ENCODE peak calls at places on chromosome 3, in seven cellular contexts. Q is GM12864, K is fibroblast of mammary gland, O is upper lobe of right lung, B is tibial nerve, W is dorsolateral prefrontal cortex, D is GM23248. P is an unnamed sample.

GRCh38 chr3:12766541-12766940 is 7.5 kb upstream of the TMEM40 start:
- DNase-seq in Q (no peak), K (no peak), O (no peak), B (no peak), W (no peak), D (no peak), P (no peak)

GRCh38 chr3:71035314-71035713 is 548.2 kb downstream of the FOXP1 start:
- DNase-seq in Q (no peak), K (peak), O (no peak), B (no peak), W (no peak), D (peak), P (peak)

GRCh38 chr3:129599607-129600006 is 6.9 kb downstream of the PLXND1 start:
- DNase-seq in Q (no peak), K (peak), O (peak), B (no peak), W (no peak), D (peak), P (peak)

GRCh38 chr3:155496206-155496605 is 202.7 kb upstream of the STRIT1 start:
- DNase-seq in Q (no peak), K (no peak), O (no peak), B (no peak), W (no peak), D (no peak), P (no peak)

GRCh38 chr3:113783980-113784379 is 37.1 kb downstream of the ATP6V1A start:
- DNase-seq in Q (no peak), K (no peak), O (no peak), B (no peak), W (no peak), D (peak), P (no peak)

GRCh38 chr3:44045476-44046275 is 196.0 kb upstream of the TOPAZ1 start:
- DNase-seq in Q (peak), K (no peak), O (no peak), B (no peak), W (no peak), D (no peak), P (peak)

GRCh38 chr3:66490214-66490613 is 10.6 kb downstream of the LRIG1 start:
- DNase-seq in Q (no peak), K (peak), O (no peak), B (no peak), W (no peak), D (peak), P (no peak)

GRCh38 chr3:99545941-99546580 is 92.3 kb upstream of the COL8A1 start:
- DNase-seq in Q (no peak), K (peak), O (no peak), B (no peak), W (no peak), D (no peak), P (no peak)

GRCh38 chr3:13200951-13201350 is 127.7 kb upstream of the IQSEC1 start:
- DNase-seq in Q (no peak), K (no peak), O (no peak), B (no peak), W (no peak), D (no peak), P (no peak)

GRCh38 chr3:72320096-72320910 is 527.9 kb downstream of the SHQ1 start:
- DNase-seq in Q (no peak), K (no peak), O (no peak), B (no peak), W (no peak), D (no peak), P (no peak)

GRCh38 chr3:126983653-126984390 is 907 bp downstream of the PLXNA1 start:
- DNase-seq in Q (no peak), K (no peak), O (peak), B (no peak), W (no peak), D (peak), P (no peak)

GRCh38 chr3:166186003-166186402 is 348.8 kb upstream of the BCHE start:
- DNase-seq in Q (no peak), K (no peak), O (no peak), B (no peak), W (no peak), D (no peak), P (no peak)

GRCh38 chr3:194058189-194058571 is 77.8 kb upstream of the HES1 start:
- DNase-seq in Q (no peak), K (peak), O (peak), B (peak), W (no peak), D (peak), P (no peak)

GRCh38 chr3:134274571-134274970 is 23.9 kb upstream of the RYK start:
- DNase-seq in Q (no peak), K (peak), O (no peak), B (no peak), W (no peak), D (peak), P (no peak)

GRCh38 chr3:55519016-55519415 is 31.9 kb upstream of the WNT5A start:
- DNase-seq in Q (no peak), K (peak), O (no peak), B (no peak), W (no peak), D (peak), P (no peak)

GRCh38 chr3:56593455-56594158 is 36.6 kb downstream of the CCDC66 start:
- DNase-seq in Q (no peak), K (no peak), O (no peak), B (no peak), W (no peak), D (no peak), P (no peak)

GRCh38 chr3:23888617-23889228 is 28.1 kb downstream of the NKIRAS1 start:
- DNase-seq in Q (peak), K (peak), O (no peak), B (no peak), W (no peak), D (peak), P (peak)

GRCh38 chr3:129441782-129442181 is 1.8 kb downstream of the IFT122 start:
- DNase-seq in Q (no peak), K (peak), O (no peak), B (no peak), W (peak), D (peak), P (no peak)

GRCh38 chr3:160022068-160022467 is 33.4 kb downstream of the IL12A start:
- DNase-seq in Q (no peak), K (no peak), O (no peak), B (no peak), W (no peak), D (no peak), P (no peak)

GRCh38 chr3:318903-319302 is 122.3 kb downstream of the CHL1 start:
- DNase-seq in Q (no peak), K (no peak), O (no peak), B (no peak), W (no peak), D (no peak), P (no peak)

GRCh38 chr3:155241559-155241958 is 51.9 kb downstream of the STRIT1 start:
- DNase-seq in Q (no peak), K (peak), O (no peak), B (no peak), W (no peak), D (peak), P (no peak)

GRCh38 chr3:174710622-174711021 is 148.5 kb upstream of the NAALADL2 start:
- DNase-seq in Q (no peak), K (no peak), O (no peak), B (no peak), W (no peak), D (peak), P (peak)

GRCh38 chr3:66023254-66023653 is 15.5 kb downstream of the MAGI1 start:
- DNase-seq in Q (no peak), K (no peak), O (no peak), B (no peak), W (no peak), D (no peak), P (no peak)

DNA sequence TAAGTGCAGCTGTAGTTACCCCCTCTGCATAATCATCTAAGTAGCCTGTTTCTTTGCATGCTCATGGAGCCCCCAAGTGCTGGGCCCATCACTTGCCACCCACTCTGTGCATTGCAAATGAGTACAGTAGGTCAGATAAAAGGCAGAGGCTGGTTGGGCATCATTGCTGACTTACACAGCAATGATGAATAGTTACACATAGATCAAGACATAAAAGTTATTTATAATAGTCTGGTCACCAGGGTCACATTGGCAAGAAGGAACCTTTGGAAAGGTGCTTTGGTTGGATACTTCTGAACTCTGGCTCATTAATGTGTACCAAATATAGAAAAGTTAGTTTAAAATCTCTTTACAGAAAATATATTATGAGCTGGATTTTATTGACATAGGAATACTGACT is 111.6 kb downstream of the MITF start:
- DNase-seq in Q (no peak), K (no peak), O (no peak), B (no peak), W (no peak), D (no peak), P (no peak)
- H3K4me3 ChIP-seq in Q (no peak), K (no peak), O (no peak), B (no peak), W (no peak), D (no peak), P (no peak)

GRCh38 chr3:117997201-117998049 is 1037.2 kb downstream of the IGSF11 start:
- DNase-seq in Q (peak), K (peak), O (peak), B (peak), W (peak), D (peak), P (peak)
- H3K4me3 ChIP-seq in Q (no peak), K (peak), O (peak), B (peak), W (peak), D (peak), P (peak)

GRCh38 chr3:50615190-50615589 is 1.8 kb upstream of the MAPKAPK3 start:
- DNase-seq in Q (no peak), K (no peak), O (no peak), B (no peak), W (no peak), D (no peak), P (no peak)

GRCh38 chr3:50617911-50618481 is 1.0 kb downstream of the MAPKAPK3 start:
- DNase-seq in Q (no peak), K (peak), O (peak), B (no peak), W (no peak), D (peak), P (no peak)

GRCh38 chr3:50616003-50616769 is 765 bp upstream of the MAPKAPK3 start:
- DNase-seq in Q (peak), K (peak), O (peak), B (peak), W (peak), D (peak), P (peak)

GRCh38 chr3:50617096-50617791 is at the start of gene MAPKAPK3:
- DNase-seq in Q (no peak), K (no peak), O (peak), B (no peak), W (no peak), D (peak), P (no peak)

DNA sequence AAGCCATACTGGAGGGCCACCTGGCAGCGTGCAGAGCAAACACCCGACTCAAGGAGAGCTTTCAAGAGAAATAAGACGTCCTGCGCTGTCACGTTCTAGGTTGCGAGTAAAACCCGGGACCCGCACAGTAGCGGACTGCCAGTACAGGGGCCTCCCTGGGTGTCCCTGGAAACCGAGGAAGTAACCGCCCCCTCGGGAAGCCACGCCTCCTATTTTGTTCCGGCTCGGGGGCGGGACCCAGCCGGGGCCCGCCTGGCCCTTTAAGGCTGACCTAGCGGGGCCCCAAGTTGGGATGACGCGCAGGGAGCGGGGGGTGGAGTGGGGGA is 218 bp upstream of the MAPKAPK3 start:
- DNase-seq in Q (peak), K (peak), O (peak), B (peak), W (peak), D (peak), P (peak)
- H3K4me3 ChIP-seq in Q (peak), K (peak), O (peak), B (peak), W (peak), D (peak), P (peak)

GRCh38 chr3:61182648-61183047 is 68.6 kb downstream of the FHIT start:
- DNase-seq in Q (no peak), K (no peak), O (no peak), B (no peak), W (no peak), D (no peak), P (no peak)
- H3K4me3 ChIP-seq in Q (no peak), K (no peak), O (no peak), B (no peak), W (no peak), D (no peak), P (no peak)

GRCh38 chr3:14534379-14535191 is 5.6 kb downstream of the GRIP2 start:
- DNase-seq in Q (no peak), K (no peak), O (no peak), B (no peak), W (no peak), D (no peak), P (no peak)
- H3K4me3 ChIP-seq in Q (no peak), K (no peak), O (no peak), B (no peak), W (no peak), D (no peak), P (no peak)

DNA sequence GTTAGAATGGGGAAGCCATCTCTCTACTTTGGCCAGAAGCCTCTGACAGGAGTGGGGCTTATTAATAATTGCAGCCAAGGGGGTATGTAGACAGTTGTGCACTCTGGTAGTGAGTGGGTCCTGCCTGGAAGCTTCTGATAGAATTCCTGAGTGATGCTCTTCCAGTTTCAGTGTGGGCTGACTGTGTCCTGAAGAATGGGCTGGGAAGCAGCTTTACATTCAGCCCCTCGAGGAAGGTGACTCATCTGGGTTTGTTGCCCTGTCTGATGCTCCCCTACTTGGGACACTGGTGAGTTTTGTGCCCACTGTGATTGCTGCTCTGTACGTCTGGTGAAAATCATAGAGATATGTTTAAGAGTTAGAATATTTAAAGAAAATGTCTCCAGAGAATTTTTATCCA is 444.7 kb upstream of the RBMS3 start:
- DNase-seq in Q (no peak), K (peak), O (no peak), B (no peak), W (no peak), D (peak), P (no peak)
- H3K4me3 ChIP-seq in Q (no peak), K (no peak), O (no peak), B (no peak), W (peak), D (no peak), P (no peak)

GRCh38 chr3:20574746-20575145 is 388.7 kb upstream of the SGO1 start:
- DNase-seq in Q (no peak), K (peak), O (no peak), B (no peak), W (no peak), D (peak), P (peak)
- H3K4me3 ChIP-seq in Q (no peak), K (no peak), O (no peak), B (no peak), W (no peak), D (peak), P (no peak)

P was measured in brain microvascular endothelial cell.